ENCODE peak calls at places on chromosomes 16 and 17, in nine cellular contexts. E is prostate gland, O is breast epithelium, H is cardiac fibroblast, F is kidney epithelial cell, R is foreskin fibroblast, Q is coronary artery, V is IMR-90, S is fibroblast of pulmonary artery. M is an unnamed sample.

GRCh38 chr17:44912763-44913544 is 2.3 kb downstream of the GFAP start:
- DNase-seq in R (no peak), Q (no peak), E (no peak), F (no peak), H (no peak), S (no peak), O (peak), V (no peak), M (no peak)

GRCh38 chr17:9566067-9566466 is 9.6 kb downstream of the STX8 start:
- DNase-seq in S (no peak), F (no peak), Q (no peak), V (no peak), R (no peak), O (no peak), H (no peak), E (no peak), M (no peak)

GRCh38 chr17:27533874-27534815 is 77.9 kb downstream of the KSR1 start:
- DNase-seq in V (peak), F (peak), R (peak), H (peak), S (peak), O (no peak), E (no peak), Q (no peak), M (peak)

GRCh38 chr17:59330314-59330942 is 1.0 kb upstream of the YPEL2 start:
- DNase-seq in R (no peak), S (no peak), H (no peak), F (peak), E (peak), Q (peak), V (no peak), O (no peak), M (no peak)

GRCh38 chr17:73494955-73495349 is 149.3 kb downstream of the SDK2 start:
- DNase-seq in S (no peak), Q (no peak), R (no peak), V (no peak), F (no peak), O (no peak), E (no peak), H (no peak), M (no peak)

GRCh38 chr16:8919934-8920465 is 37.8 kb downstream of the LITAFD start:
- DNase-seq in H (no peak), F (no peak), Q (no peak), R (no peak), S (no peak), E (no peak), V (no peak), O (no peak), M (no peak)

GRCh38 chr17:34114174-34114573 is 140.9 kb upstream of the CCL2 start:
- DNase-seq in S (no peak), O (no peak), Q (no peak), V (no peak), H (no peak), E (no peak), R (no peak), F (no peak), M (no peak)

GRCh38 chr17:7237761-7238417 is 1.4 kb downstream of the PHF23 start:
- DNase-seq in Q (no peak), H (peak), V (peak), R (peak), O (no peak), E (peak), F (no peak), S (peak), M (no peak)

GRCh38 chr17:82970067-82970466 is 109.3 kb upstream of the METRNL start:
- DNase-seq in R (no peak), V (no peak), Q (peak), O (no peak), H (no peak), S (no peak), E (no peak), F (no peak), M (no peak)

GRCh38 chr17:63246344-63246743 is 199.8 kb downstream of the CYB561 start:
- DNase-seq in S (peak), V (peak), F (no peak), H (peak), O (no peak), E (no peak), R (no peak), Q (no peak), M (peak)

GRCh38 chr16:81279375-81279774 is 35.4 kb upstream of the GAN start:
- DNase-seq in H (peak), S (peak), Q (no peak), F (no peak), R (peak), V (peak), O (no peak), E (no peak), M (peak)

GRCh38 chr16:87190288-87191240 is 126.6 kb downstream of the C16orf95 start:
- DNase-seq in V (no peak), O (no peak), S (no peak), Q (no peak), R (no peak), E (no peak), F (no peak), H (no peak), M (no peak)
- TF ChIP-seq CTCF in V (no peak), O (no peak), S (peak), Q (no peak), R (no peak), E (no peak), F (no peak), H (peak), M (no peak)

GRCh38 chr17:67246398-67246647 is 1.3 kb upstream of the HELZ start:
- DNase-seq in V (peak), O (no peak), Q (no peak), E (no peak), H (no peak), R (no peak), S (peak), F (no peak), M (no peak)
- H3K4me3 ChIP-seq in V (peak), O (peak), Q (peak), E (peak), H (peak), R (peak), S (peak), F (peak), M (peak)

DNA sequence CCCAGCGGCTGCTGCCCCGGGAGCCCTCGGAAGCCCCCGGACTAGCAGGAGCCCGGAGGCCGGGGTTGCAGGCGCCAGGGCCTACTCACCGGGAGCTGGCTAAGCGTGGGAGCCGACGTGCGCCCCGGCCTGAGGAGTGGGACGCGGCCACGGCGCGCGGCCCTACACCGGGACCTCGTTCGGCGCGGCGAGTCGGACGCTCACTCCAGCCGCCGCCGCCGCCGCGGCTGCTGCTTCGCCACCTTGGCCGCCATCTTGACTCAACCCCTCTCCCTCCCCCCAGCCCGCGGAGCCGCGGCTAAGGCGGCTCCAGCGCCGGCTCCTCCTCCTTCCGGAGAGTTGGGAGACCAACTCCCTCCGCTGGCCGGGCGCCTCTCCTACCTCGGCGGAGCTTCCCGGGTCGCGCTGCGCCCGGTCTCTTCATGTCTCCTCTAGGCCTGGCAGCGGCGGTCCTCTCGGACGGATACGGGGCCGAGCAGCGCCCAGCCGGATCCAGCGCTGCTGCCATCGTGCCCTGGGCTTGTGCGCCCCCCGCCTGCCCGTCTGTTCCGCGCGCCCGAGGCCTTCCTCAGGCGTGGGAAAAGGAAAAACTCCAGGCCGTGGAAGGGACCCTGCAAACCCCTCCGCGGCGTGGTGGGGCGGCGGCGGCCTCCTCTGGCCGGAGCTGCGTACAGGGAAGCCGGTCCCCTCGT is at the start of gene NCOR1:
- DNase-seq in E (peak), O (peak), V (peak), S (peak), R (peak), H (peak), Q (peak), F (peak), M (peak)
- TF ChIP-seq CTCF in E (peak), O (peak), V (peak), S (peak), R (peak), H (peak), Q (peak), F (peak), M (peak)

GRCh38 chr17:51050291-51051033 is 70.2 kb downstream of the SPAG9 start:
- DNase-seq in S (no peak), E (no peak), R (no peak), F (no peak), Q (no peak), V (no peak), H (no peak), O (no peak), M (no peak)

GRCh38 chr17:51044964-51045363 is 75.7 kb downstream of the SPAG9 start:
- DNase-seq in F (no peak), Q (no peak), R (no peak), O (no peak), V (no peak), E (no peak), S (no peak), H (no peak), M (no peak)

GRCh38 chr17:51046527-51047384 is 73.9 kb downstream of the SPAG9 start:
- DNase-seq in H (peak), R (peak), Q (no peak), O (no peak), V (peak), F (peak), S (peak), E (peak), M (peak)

GRCh38 chr17:51045616-51046526 is 74.8 kb downstream of the SPAG9 start:
- DNase-seq in R (no peak), Q (no peak), O (no peak), H (peak), F (no peak), E (no peak), V (no peak), S (peak), M (no peak)
- H3K4me3 ChIP-seq in R (peak), Q (peak), O (peak), H (peak), F (peak), E (peak), V (no peak), S (peak), M (peak)

GRCh38 chr17:81419333-81419885 is 24.2 kb downstream of the BAHCC1 start:
- DNase-seq in Q (peak), R (peak), V (peak), O (peak), F (peak), S (peak), E (peak), H (peak), M (peak)
- TF ChIP-seq CTCF in Q (no peak), R (no peak), V (no peak), O (no peak), F (no peak), S (no peak), E (no peak), H (no peak), M (no peak)